ENCODE peak calls at places on chromosomes 7 and 10, in five cellular contexts. One of them, this sample, is unnamed.

GRCh38 chr10:123428302-123428701 is 237.9 kb upstream of the GPR26 start:
- DNase-seq in T-cell: no peak
- DNase-seq in retinal pigment epithelial cell: no peak
- DNase-seq in substantia nigra: no peak
- DNase-seq in GM23248: no peak
- DNase-seq in this sample: no peak

GRCh38 chr7:17178562-17178961 is 119.9 kb upstream of the AHR start:
- DNase-seq in T-cell: no peak
- DNase-seq in retinal pigment epithelial cell: no peak
- DNase-seq in substantia nigra: no peak
- DNase-seq in GM23248: no peak
- DNase-seq in this sample: no peak

GRCh38 chr7:19988860-19989259 is 215.4 kb upstream of the TMEM196 start:
- DNase-seq in T-cell: no peak
- DNase-seq in retinal pigment epithelial cell: no peak
- DNase-seq in substantia nigra: no peak
- DNase-seq in GM23248: no peak
- DNase-seq in this sample: no peak

GRCh38 chr7:43302211-43302711 is 189.8 kb downstream of the HECW1 start:
- DNase-seq in T-cell: no peak
- DNase-seq in retinal pigment epithelial cell: peak; percentile 59
- DNase-seq in substantia nigra: no peak
- DNase-seq in GM23248: peak; percentile 30
- DNase-seq in this sample: peak; percentile 72

GRCh38 chr7:7175075-7175695 is 7.2 kb upstream of the C1GALT1 start:
- DNase-seq in T-cell: no peak
- DNase-seq in retinal pigment epithelial cell: no peak
- DNase-seq in substantia nigra: no peak
- DNase-seq in GM23248: peak; percentile 29
- DNase-seq in this sample: no peak

GRCh38 chr10:86385806-86386205 is 19.2 kb upstream of the GRID1 start:
- DNase-seq in T-cell: no peak
- DNase-seq in retinal pigment epithelial cell: no peak
- DNase-seq in substantia nigra: no peak
- DNase-seq in GM23248: no peak
- DNase-seq in this sample: no peak

GRCh38 chr7:99132922-99133321 is 11.0 kb downstream of the SMURF1 start:
- DNase-seq in T-cell: no peak
- DNase-seq in retinal pigment epithelial cell: no peak
- DNase-seq in substantia nigra: no peak
- DNase-seq in GM23248: peak; percentile 31
- DNase-seq in this sample: no peak

GRCh38 chr10:78717200-78717599 is 351.6 kb upstream of the ZMIZ1 start:
- DNase-seq in T-cell: no peak
- DNase-seq in retinal pigment epithelial cell: no peak
- DNase-seq in substantia nigra: no peak
- DNase-seq in GM23248: peak; percentile 90
- DNase-seq in this sample: no peak

GRCh38 chr7:128827248-128827958 is 2.8 kb upstream of the FLNC start:
- DNase-seq in T-cell: no peak
- DNase-seq in retinal pigment epithelial cell: no peak
- DNase-seq in substantia nigra: no peak
- DNase-seq in GM23248: peak; percentile 94
- DNase-seq in this sample: peak; percentile 66

GRCh38 chr10:77602231-77602912 is 35.2 kb downstream of the KCNMA1 start:
- DNase-seq in T-cell: no peak
- DNase-seq in retinal pigment epithelial cell: no peak
- DNase-seq in substantia nigra: no peak
- DNase-seq in GM23248: peak; percentile 41
- DNase-seq in this sample: no peak

GRCh38 chr10:60883187-60883586 is 60.8 kb downstream of the RHOBTB1 start:
- DNase-seq in T-cell: no peak
- DNase-seq in retinal pigment epithelial cell: peak; percentile 78
- DNase-seq in substantia nigra: no peak
- DNase-seq in GM23248: peak; percentile 37
- DNase-seq in this sample: no peak

GRCh38 chr7:2092279-2092678 is 140.5 kb downstream of the MAD1L1 start:
- DNase-seq in T-cell: no peak
- DNase-seq in retinal pigment epithelial cell: no peak
- DNase-seq in substantia nigra: no peak
- DNase-seq in GM23248: no peak
- DNase-seq in this sample: no peak

GRCh38 chr7:80279760-80280159 is 145.1 kb downstream of the GNAI1 start:
- DNase-seq in T-cell: no peak
- DNase-seq in retinal pigment epithelial cell: peak; percentile 90
- DNase-seq in substantia nigra: no peak
- DNase-seq in GM23248: no peak
- DNase-seq in this sample: no peak

GRCh38 chr10:71844084-71844483 is 7.0 kb downstream of the PSAP start:
- DNase-seq in T-cell: no peak
- DNase-seq in retinal pigment epithelial cell: no peak
- DNase-seq in substantia nigra: no peak
- DNase-seq in GM23248: no peak
- DNase-seq in this sample: no peak

GRCh38 chr7:157347217-157347904 is 10.6 kb downstream of the DNAJB6 start:
- DNase-seq in T-cell: no peak
- DNase-seq in retinal pigment epithelial cell: peak; percentile 68
- DNase-seq in substantia nigra: no peak
- DNase-seq in GM23248: peak; percentile 98
- DNase-seq in this sample: no peak

GRCh38 chr10:102410427-102411073 is 8.0 kb downstream of the PSD start:
- DNase-seq in T-cell: peak; percentile 61
- DNase-seq in retinal pigment epithelial cell: no peak
- DNase-seq in substantia nigra: no peak
- DNase-seq in GM23248: peak; percentile 31
- DNase-seq in this sample: no peak